ENCODE peak calls at places on chromosomes 13 and 19, in eight cellular contexts. One of them, this sample, is unnamed.

GRCh38 chr13:37598572-37598971 is at the start of gene POSTN:
- DNase-seq in left lung: no peak
- DNase-seq in HEK293T: no peak
- DNase-seq in NAMALWA: no peak
- DNase-seq in T1000: no peak
- DNase-seq in M059J: peak; percentile 29
- DNase-seq in left ventricle myocardium inferior: no peak
- DNase-seq in kidney glomerular epithelial cell: no peak
- DNase-seq in this sample: no peak

GRCh38 chr19:48303866-48304265 is 21.5 kb upstream of the EMP3 start:
- DNase-seq in left ventricle myocardium inferior: no peak
- DNase-seq in T1000: no peak
- DNase-seq in kidney glomerular epithelial cell: no peak
- DNase-seq in left lung: no peak
- DNase-seq in M059J: no peak
- DNase-seq in HEK293T: no peak
- DNase-seq in NAMALWA: no peak
- DNase-seq in this sample: no peak

GRCh38 chr13:36428083-36428482 is 4.2 kb upstream of the CCNA1 start:
- DNase-seq in T1000: no peak
- DNase-seq in kidney glomerular epithelial cell: no peak
- DNase-seq in M059J: peak; percentile 36
- DNase-seq in NAMALWA: no peak
- DNase-seq in left lung: no peak
- DNase-seq in HEK293T: no peak
- DNase-seq in left ventricle myocardium inferior: no peak
- DNase-seq in this sample: no peak

GRCh38 chr13:80214521-80214941 is 126.4 kb downstream of the SPRY2 start:
- DNase-seq in HEK293T: no peak
- DNase-seq in kidney glomerular epithelial cell: no peak
- DNase-seq in T1000: no peak
- DNase-seq in M059J: no peak
- DNase-seq in NAMALWA: no peak
- DNase-seq in left ventricle myocardium inferior: no peak
- DNase-seq in left lung: no peak
- DNase-seq in this sample: no peak

GRCh38 chr13:101514695-101515275 is 62.3 kb downstream of the ITGBL1 start:
- DNase-seq in HEK293T: peak; percentile 3
- DNase-seq in T1000: no peak
- DNase-seq in kidney glomerular epithelial cell: peak; percentile 63
- DNase-seq in left lung: no peak
- DNase-seq in left ventricle myocardium inferior: no peak
- DNase-seq in M059J: peak; percentile 64
- DNase-seq in NAMALWA: peak; percentile 73
- DNase-seq in this sample: no peak

GRCh38 chr19:30106417-30107095 is 164.5 kb downstream of the URI1 start:
- DNase-seq in left ventricle myocardium inferior: no peak
- DNase-seq in T1000: no peak
- DNase-seq in M059J: no peak
- DNase-seq in NAMALWA: no peak
- DNase-seq in left lung: no peak
- DNase-seq in HEK293T: no peak
- DNase-seq in kidney glomerular epithelial cell: no peak
- DNase-seq in this sample: no peak

GRCh38 chr13:64276232-64276631 is 2860.6 kb upstream of the PCDH20 start:
- DNase-seq in M059J: no peak
- DNase-seq in HEK293T: no peak
- DNase-seq in NAMALWA: no peak
- DNase-seq in T1000: no peak
- DNase-seq in kidney glomerular epithelial cell: no peak
- DNase-seq in left ventricle myocardium inferior: no peak
- DNase-seq in left lung: no peak
- DNase-seq in this sample: no peak

GRCh38 chr13:108383676-108384075 is 114.2 kb downstream of the TNFSF13B start:
- DNase-seq in left ventricle myocardium inferior: no peak
- DNase-seq in M059J: no peak
- DNase-seq in NAMALWA: no peak
- DNase-seq in T1000: no peak
- DNase-seq in HEK293T: no peak
- DNase-seq in kidney glomerular epithelial cell: no peak
- DNase-seq in left lung: no peak
- DNase-seq in this sample: no peak

GRCh38 chr19:33394723-33395560 is 21.4 kb downstream of the CEBPG start:
- DNase-seq in kidney glomerular epithelial cell: no peak
- DNase-seq in NAMALWA: no peak
- DNase-seq in left ventricle myocardium inferior: peak; percentile 13
- DNase-seq in left lung: peak; percentile 32
- DNase-seq in T1000: no peak
- DNase-seq in HEK293T: no peak
- DNase-seq in M059J: no peak
- DNase-seq in this sample: no peak

GRCh38 chr13:75038315-75038881 is 443.6 kb downstream of the TBC1D4 start:
- DNase-seq in left ventricle myocardium inferior: no peak
- DNase-seq in left lung: no peak
- DNase-seq in kidney glomerular epithelial cell: no peak
- DNase-seq in T1000: no peak
- DNase-seq in NAMALWA: no peak
- DNase-seq in M059J: no peak
- DNase-seq in HEK293T: no peak
- DNase-seq in this sample: no peak

This sample was measured in psoas muscle.